ENCODE peak calls at places on chromosomes 4 and X, in four cellular contexts. P is HCT116, K is HepG2, Y is K562. F is an unnamed sample.

GRCh38 chr4:69239777-69240176 is 25.2 kb upstream of the UGT2B11 start:
- DNase-seq in P (no peak), K (peak; percentile 49), Y (peak; percentile 44), F (no peak)

GRCh38 chr4:82433791-82434190 is 3.4 kb downstream of the ENOPH1 start:
- DNase-seq in P (no peak), K (no peak), Y (no peak), F (no peak)

GRCh38 chrX:65985922-65986588 is 53.8 kb downstream of the VSIG4 start:
- DNase-seq in P (peak; percentile 57), K (peak; percentile 18), Y (peak; percentile 85), F (peak; percentile 24)

GRCh38 chr4:163166041-163166579 is 580 bp downstream of the NAF1 start:
- DNase-seq in P (no peak), K (peak; percentile 26), Y (peak; percentile 59), F (no peak)

GRCh38 chrX:153966283-153966688 is 5.3 kb downstream of the HCFC1 start:
- DNase-seq in P (no peak), K (no peak), Y (no peak), F (no peak)

GRCh38 chr4:119016636-119017035 is 119.0 kb upstream of the MYOZ2 start:
- DNase-seq in P (no peak), K (no peak), Y (no peak), F (no peak)

GRCh38 chrX:3697220-3697684 is 16.2 kb downstream of the PRKX start:
- DNase-seq in P (no peak), K (no peak), Y (peak; percentile 52), F (no peak)

GRCh38 chr4:61085534-61085933 is 114.6 kb upstream of the ADGRL3 start:
- DNase-seq in P (no peak), K (no peak), Y (no peak), F (no peak)

GRCh38 chrX:149511081-149511480 is 6.0 kb upstream of the IDS start:
- DNase-seq in P (peak; percentile 71), K (no peak), Y (no peak), F (no peak)

DNA sequence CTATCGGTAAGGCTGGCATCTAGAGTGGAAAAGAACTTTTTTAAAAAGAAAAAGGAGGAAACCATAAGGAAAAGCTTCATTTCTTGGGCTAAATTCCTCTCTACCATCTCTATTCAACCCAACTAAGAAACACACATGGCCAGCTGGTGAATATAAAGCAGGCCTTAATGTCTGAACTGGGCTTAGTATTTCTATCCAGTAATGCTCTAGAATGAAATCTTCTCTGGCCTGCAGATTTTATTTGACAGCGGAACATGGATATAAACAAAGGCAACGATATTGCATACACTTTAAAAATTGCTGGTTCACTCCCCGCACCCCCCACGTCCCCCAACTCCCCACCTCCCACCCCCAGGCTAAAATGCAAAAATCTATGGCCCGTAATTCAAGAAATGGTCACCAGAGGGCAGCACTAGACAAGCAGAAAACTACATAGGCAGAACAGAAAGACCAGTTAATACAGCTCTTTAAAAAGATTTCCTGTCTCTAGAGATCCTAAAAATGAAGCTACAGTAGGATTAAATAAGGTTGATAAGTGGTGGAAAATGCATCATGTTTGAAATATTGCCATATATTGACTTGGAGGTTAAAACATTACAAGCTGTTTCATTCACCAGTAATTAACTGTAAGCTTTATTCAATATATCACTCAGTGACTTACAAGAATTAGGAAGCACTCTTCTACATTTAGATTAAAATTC is 155.2 kb upstream of the GALNT7 start:
- DNase-seq in P (no peak), K (peak; percentile 21), Y (peak; percentile 62), F (no peak)
- TF ChIP-seq TCF7L2 in P (no peak), K (no peak), Y (no peak), F (no peak)

GRCh38 chrX:155115174-155115830 is 44.0 kb downstream of the BRCC3 start:
- DNase-seq in P (no peak), K (no peak), Y (no peak), F (no peak)

GRCh38 chrX:155112171-155112570 is 40.9 kb downstream of the BRCC3 start:
- DNase-seq in P (peak; percentile 26), K (no peak), Y (no peak), F (no peak)

GRCh38 chrX:155108427-155108826 is 37.1 kb downstream of the BRCC3 start:
- DNase-seq in P (no peak), K (no peak), Y (no peak), F (no peak)

GRCh38 chrX:155113097-155113496 is 41.8 kb downstream of the BRCC3 start:
- DNase-seq in P (no peak), K (no peak), Y (no peak), F (no peak)
- TF ChIP-seq TCF7L2 in P (no peak), K (no peak), Y (no peak), F (no peak)

GRCh38 chr4:8594097-8595038 is 1.8 kb downstream of the CPZ start:
- DNase-seq in P (peak; percentile 64), K (peak; percentile 75), Y (peak; percentile 84), F (peak; percentile 33)
- TF ChIP-seq TCF7L2 in P (no peak), K (no peak), Y (no peak), F (no peak)

DNA sequence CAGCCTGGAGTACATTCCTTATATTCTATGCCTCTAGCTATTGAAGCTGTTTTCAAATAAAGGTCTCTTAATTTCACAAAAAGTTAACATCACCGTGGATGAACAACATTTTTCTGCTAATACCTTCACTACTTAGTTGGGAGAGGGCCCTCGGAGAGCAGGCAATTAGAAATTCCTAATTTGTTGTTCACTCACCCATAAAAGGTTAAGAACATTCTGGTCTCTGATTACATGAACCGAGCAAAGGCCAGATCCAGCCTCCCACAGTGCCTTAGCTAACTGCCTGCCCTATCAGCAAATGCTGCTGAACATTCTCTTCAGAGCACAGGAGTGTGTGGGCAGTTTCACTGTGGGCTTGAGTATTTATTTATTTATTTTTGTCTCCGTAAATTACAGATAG is 36.0 kb upstream of the TTC29 start:
- DNase-seq in P (no peak), K (no peak), Y (no peak), F (no peak)
- TF ChIP-seq TCF7L2 in P (no peak), K (no peak), Y (no peak), F (no peak)

DNA sequence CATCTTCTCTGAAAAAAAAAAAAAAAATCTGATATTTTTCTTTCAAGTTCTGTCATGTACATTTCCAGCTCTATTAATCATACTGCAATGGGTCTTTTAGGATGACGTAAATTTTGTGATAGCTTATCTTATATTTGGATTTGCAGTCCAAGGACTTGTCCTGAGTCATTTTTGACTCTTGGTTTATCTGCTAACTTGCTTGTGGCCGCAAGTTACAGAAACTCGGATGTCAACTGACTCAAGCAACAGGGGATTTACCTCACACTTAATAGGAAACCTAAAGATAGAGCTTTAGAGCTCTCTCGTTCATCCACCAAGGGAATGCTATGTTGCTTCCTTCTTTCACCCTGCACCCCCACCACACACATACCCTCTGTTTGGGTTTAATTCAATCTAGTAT is 1433.8 kb upstream of the TENM3 start:
- DNase-seq in P (no peak), K (no peak), Y (no peak), F (no peak)
- TF ChIP-seq TCF7L2 in P (no peak), K (no peak), Y (no peak), F (no peak)

DNA sequence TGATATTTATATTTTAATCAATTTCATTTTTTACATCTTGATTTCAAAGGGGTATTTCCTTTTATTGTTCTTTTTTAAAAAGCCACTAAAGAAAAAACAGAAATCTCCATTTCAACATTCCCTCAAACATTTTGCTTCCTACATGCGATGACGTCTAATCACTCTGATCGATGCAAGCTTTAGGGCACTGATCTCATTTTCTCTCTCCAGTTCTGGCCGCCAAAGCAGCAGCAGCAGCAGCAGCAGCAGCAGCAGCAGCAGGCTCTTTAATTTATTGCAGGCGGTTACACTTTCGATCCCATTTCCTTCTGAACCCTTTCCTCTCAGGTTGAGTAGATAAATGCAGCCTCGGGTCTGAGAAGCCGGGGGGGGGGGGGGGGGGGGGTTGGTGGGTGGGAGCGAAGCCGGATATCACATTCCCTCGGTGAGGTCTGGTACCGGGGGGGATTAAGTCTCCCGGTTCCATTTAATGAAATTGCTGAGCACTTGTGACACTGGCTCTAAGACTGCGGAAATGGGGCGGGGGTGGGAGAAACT is 3.4 kb upstream of the PCDH7 start:
- DNase-seq in P (no peak), K (no peak), Y (no peak), F (no peak)
- TF ChIP-seq TCF7L2 in P (peak; percentile 10), K (no peak), Y (no peak), F (no peak)

GRCh38 chr4:94763005-94763404 is 5.2 kb downstream of the BMPR1B start:
- DNase-seq in P (no peak), K (no peak), Y (no peak), F (no peak)

GRCh38 chr4:94763500-94763899 is 5.7 kb downstream of the BMPR1B start:
- DNase-seq in P (no peak), K (no peak), Y (no peak), F (no peak)

GRCh38 chr4:94765653-94766052 is 7.9 kb downstream of the BMPR1B start:
- DNase-seq in P (no peak), K (no peak), Y (no peak), F (no peak)

GRCh38 chr4:94765174-94765573 is 7.4 kb downstream of the BMPR1B start:
- DNase-seq in P (no peak), K (no peak), Y (no peak), F (no peak)

DNA sequence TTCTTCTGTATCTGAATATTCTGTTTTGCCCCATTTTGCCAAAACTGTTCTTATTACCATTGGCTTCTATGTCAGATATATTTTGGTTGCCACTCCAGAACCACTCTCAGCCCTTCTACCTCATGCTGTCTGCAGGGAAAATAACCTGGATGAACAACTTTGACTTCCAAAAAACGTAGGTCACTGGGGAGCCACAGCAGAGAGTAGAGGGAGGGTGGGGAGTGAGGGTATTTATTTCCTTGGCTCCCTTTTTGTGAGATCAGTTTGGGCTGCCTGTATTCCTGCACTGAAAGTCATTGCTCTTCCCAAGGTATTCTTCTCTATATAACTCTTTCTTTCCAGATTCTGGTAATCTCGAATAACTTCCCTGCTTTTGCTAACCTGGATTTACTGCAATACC is 6.3 kb downstream of the BMPR1B start:
- DNase-seq in P (no peak), K (no peak), Y (no peak), F (no peak)
- TF ChIP-seq TCF7L2 in P (no peak), K (no peak), Y (no peak), F (no peak)

DNA sequence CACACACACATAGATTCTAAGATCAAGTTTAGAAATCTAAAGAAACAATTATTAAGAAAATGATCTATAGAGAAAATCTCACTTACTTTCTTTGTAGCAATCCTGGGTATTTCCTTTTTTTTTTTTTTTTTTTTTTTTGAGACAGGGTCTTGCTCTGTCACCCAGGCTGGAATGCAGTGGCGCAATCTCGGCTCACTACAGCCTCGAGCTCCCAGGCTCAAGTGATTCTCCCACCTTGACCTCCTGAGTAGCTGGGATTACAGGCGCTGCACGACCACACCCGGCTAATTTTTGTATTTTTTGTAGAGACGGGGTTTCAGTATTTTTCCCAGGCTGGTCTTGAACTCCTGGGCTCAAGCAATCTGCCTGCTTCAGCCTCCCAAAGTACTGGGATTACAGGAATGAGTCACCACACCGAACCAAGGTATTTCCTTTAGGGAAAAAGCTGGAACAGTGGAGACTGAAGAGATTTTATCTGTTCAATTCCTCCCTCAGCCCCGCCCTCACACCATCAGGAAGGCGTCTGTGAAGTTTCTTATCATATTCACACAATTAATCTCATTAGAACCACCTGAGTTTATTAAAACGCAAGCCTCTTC is at the start of gene TRIML2:
- DNase-seq in P (peak; percentile 57), K (no peak), Y (no peak), F (no peak)
- TF ChIP-seq TCF7L2 in P (no peak), K (no peak), Y (no peak), F (no peak)

GRCh38 chr4:154739111-154739510 is 4.7 kb upstream of the LRAT start:
- DNase-seq in P (no peak), K (no peak), Y (no peak), F (no peak)
- TF ChIP-seq TCF7L2 in P (no peak), K (no peak), Y (no peak), F (no peak)

F was measured in Panc1.